ENCODE peak calls at places on chromosome 7, in four cellular contexts. O, M, J and U are unnamed samples.

GRCh38 chr7:127682140-127682539 is 30.1 kb downstream of the SND1 start:
- DNase-seq in M (no peak), J (no peak), O (no peak), U (no peak)

GRCh38 chr7:77697535-77697831 is 1.2 kb downstream of the RSBN1L start:
- DNase-seq in J (peak), M (no peak), O (no peak), U (no peak)

GRCh38 chr7:87058739-87059524 is 522 bp downstream of the ELAPOR2 start:
- DNase-seq in J (no peak), M (no peak), O (no peak), U (peak)

GRCh38 chr7:159088016-159088865 is 56.4 kb downstream of the VIPR2 start:
- DNase-seq in M (no peak), O (no peak), J (no peak), U (no peak)

GRCh38 chr7:537911-538634 is 18.4 kb upstream of the PDGFA start:
- DNase-seq in M (peak), J (peak), O (no peak), U (peak)

GRCh38 chr7:77352688-77353406 is 63.3 kb downstream of the GSAP start:
- DNase-seq in O (no peak), M (no peak), J (no peak), U (no peak)

GRCh38 chr7:155256761-155257481 is 40.8 kb upstream of the INSIG1 start:
- DNase-seq in M (peak), O (no peak), J (peak), U (no peak)

GRCh38 chr7:26147030-26147429 is 5.0 kb upstream of the NFE2L3 start:
- DNase-seq in O (no peak), M (no peak), J (no peak), U (no peak)

GRCh38 chr7:101173752-101174244 is 6.3 kb downstream of the NAT16 start:
- DNase-seq in M (peak), J (no peak), O (no peak), U (peak)

GRCh38 chr7:121824276-121824675 is 48.7 kb upstream of the PTPRZ1 start:
- DNase-seq in M (no peak), O (no peak), J (no peak), U (no peak)

GRCh38 chr7:69110450-69111050 is 487.7 kb upstream of the AUTS2 start:
- DNase-seq in M (no peak), O (no peak), J (no peak), U (no peak)

GRCh38 chr7:38382627-38383026 is 109.2 kb upstream of the TARP start:
- DNase-seq in M (peak), O (no peak), J (no peak), U (peak)

GRCh38 chr7:154613811-154614210 is 389.1 kb downstream of the PAXIP1 start:
- DNase-seq in O (no peak), J (no peak), M (no peak), U (no peak)

GRCh38 chr7:77800730-77801129 is 2.2 kb downstream of the PHTF2 start:
- DNase-seq in M (no peak), J (no peak), O (no peak), U (no peak)

GRCh38 chr7:79683185-79683890 is 229.9 kb upstream of the MAGI2 start:
- DNase-seq in O (no peak), J (no peak), M (no peak), U (no peak)

GRCh38 chr7:145605963-145606362 is 510.6 kb upstream of the CNTNAP2 start:
- DNase-seq in J (no peak), M (no peak), O (no peak), U (no peak)

GRCh38 chr7:155497149-155497901 is 39.4 kb downstream of the EN2 start:
- DNase-seq in O (no peak), J (no peak), M (no peak), U (no peak)

GRCh38 chr7:102284399-102284798 is 2.3 kb upstream of the SH2B2 start:
- DNase-seq in M (no peak), O (no peak), J (no peak), U (no peak)

GRCh38 chr7:81873559-81873958 is 103.7 kb upstream of the HGF start:
- DNase-seq in O (no peak), M (peak), J (peak), U (peak)

DNA sequence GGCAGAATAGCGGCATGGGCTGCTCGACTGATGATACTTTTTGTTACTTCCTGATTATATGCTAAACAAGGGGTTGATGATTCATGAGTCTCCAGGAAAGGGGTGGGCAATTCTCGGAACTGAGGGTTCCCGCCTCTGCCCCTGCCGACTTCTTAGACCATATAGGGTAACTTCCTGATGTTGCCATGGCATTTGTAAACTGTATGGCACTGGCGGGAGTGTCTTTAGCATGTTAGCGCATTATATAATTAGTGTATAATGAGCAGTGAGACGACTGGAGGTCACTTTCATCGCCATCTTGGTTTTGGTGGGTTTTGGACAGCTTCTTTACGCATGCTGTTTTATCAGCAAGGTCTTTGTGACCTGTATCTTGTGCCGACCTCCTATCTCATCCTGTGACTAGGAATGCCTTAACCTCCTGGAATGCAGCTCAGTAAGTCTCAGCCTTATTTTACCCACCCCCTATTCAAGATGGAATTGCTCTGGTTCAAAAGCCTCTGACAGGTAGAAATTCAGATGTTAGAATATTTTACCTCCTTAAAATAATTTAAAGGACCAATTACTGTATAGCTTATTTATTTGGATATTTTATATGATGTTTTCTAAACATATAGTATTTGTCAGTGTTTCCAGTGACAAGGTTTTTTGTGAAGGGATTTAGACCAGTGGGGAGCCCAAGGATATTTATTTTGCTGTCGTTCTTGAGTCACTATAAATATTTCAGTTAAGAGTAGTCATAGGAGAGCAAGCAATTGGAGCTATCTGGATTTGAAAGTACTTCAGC is 90.1 kb upstream of the PIK3CG start:
- DNase-seq in J (peak), M (peak), O (no peak), U (peak)
- H3K4me3 ChIP-seq in J (peak), M (no peak), O (no peak), U (no peak)

GRCh38 chr7:6106140-6106904 is 75.1 kb downstream of the ANKRD61 start:
- DNase-seq in J (peak), M (peak), O (peak), U (peak)
- TF ChIP-seq CTCF in J (peak), M (peak), O (peak), U (peak)

DNA sequence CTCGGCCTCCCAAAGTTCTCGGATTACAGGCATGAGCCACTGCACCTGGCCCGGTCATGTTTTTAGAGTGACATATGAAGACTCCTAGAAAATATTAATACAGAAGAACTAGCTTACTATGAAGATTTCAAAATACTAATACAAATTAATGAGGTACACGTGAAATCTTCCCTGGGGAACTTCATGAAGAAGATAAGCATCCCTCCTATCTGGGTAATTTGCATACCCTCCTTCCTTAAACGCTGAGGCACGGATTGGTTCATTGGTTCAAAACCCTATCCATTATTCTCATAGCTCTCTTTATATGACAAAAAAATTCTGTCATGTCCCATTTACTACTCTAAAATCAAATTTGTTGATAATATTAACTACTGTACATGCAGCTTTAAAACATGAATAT is 224.8 kb upstream of the KLF14 start:
- DNase-seq in J (no peak), M (no peak), O (no peak), U (no peak)
- H3K4me3 ChIP-seq in J (no peak), M (peak), O (no peak), U (no peak)

GRCh38 chr7:17774248-17774647 is 166.0 kb downstream of the SNX13 start:
- DNase-seq in O (no peak), J (peak), M (peak), U (peak)
- TF ChIP-seq CTCF in O (no peak), J (no peak), M (no peak), U (no peak)

DNA sequence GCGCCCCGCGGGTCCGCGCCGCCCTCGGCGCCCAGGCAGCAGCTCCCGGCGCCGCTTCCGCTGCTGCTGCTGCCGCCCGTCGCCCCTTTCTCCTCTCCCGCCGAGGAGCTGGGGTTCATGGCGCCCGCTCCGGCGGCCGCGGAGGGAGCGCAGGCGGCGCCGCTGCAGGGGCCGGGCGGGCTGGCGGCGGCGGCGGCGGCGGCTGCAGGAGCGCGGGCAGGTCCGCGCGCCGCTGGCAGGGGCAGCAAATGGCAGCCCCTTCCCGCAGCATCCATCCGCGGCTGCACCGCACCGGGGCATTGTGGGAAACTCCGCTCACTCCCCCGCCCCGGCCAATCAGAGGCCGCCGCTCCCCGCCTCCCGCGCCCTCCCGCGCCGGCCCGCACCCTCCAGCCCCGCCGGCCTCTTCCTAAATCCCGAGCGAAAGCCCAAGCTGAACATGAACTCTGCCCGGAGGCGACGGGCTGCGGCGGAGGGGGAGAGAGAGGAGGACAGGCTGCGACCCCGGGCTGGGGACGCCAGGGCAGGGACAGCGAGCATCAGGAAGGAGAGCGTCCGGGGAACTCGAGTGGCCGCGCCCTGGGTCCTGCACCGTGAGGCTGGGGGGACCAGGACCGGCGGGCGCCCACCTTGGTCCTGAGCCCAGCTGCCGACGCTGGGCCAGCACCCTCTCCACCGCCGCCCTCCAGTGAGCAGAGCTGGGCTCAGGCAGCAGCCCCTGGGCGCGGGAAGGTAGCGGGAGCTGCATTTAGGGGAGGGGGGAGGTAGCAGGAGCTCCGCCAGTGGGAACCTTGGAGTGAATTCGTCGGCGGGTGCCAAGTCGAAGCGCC is at the start of gene DGKI:
- DNase-seq in J (no peak), M (no peak), O (no peak), U (no peak)
- H3K4me3 ChIP-seq in J (peak), M (peak), O (peak), U (peak)

GRCh38 chr7:33191326-33191725 is 62.0 kb downstream of the BBS9 start:
- DNase-seq in O (no peak), J (no peak), M (no peak), U (no peak)
- TF ChIP-seq CTCF in O (no peak), J (no peak), M (no peak), U (no peak)

GRCh38 chr7:4713183-4713784 is 31.2 kb downstream of the FOXK1 start:
- DNase-seq in O (peak), M (peak), J (peak), U (peak)
- H3K4me3 ChIP-seq in O (no peak), M (no peak), J (no peak), U (no peak)

GRCh38 chr7:89334785-89335184 is 539.2 kb upstream of the TEX47 start:
- DNase-seq in J (no peak), O (no peak), M (no peak), U (no peak)
- TF ChIP-seq CTCF in J (no peak), O (no peak), M (no peak), U (no peak)

GRCh38 chr7:151859948-151860685 is 16.8 kb downstream of the PRKAG2 start:
- DNase-seq in J (no peak), O (no peak), M (no peak), U (no peak)

GRCh38 chr7:151863386-151864079 is 13.4 kb downstream of the PRKAG2 start:
- DNase-seq in M (no peak), O (no peak), J (no peak), U (no peak)

GRCh38 chr7:151860771-151861170 is 16.1 kb downstream of the PRKAG2 start:
- DNase-seq in M (no peak), O (no peak), J (no peak), U (no peak)

GRCh38 chr7:151862606-151863381 is 14.1 kb downstream of the PRKAG2 start:
- DNase-seq in J (no peak), M (no peak), O (no peak), U (no peak)

DNA sequence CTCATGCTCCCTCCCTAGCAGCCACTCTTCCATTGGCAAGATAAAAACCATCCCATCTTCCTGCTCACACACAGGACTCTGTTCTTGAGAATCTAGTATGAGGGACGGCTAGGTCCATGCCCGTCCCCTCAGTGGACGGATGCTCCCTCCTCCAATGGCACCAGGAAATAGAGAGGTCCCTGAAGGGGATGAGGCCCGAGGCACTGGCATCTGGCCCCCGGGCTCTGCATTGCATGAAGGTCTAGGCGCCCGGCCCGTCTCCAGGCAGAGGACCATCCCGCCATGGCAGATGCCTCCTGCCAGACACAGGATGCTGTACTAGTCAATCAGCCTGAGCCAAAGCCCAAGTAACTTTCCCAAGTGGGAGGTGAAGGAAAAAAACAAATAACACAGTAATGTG is 15.0 kb downstream of the PRKAG2 start:
- DNase-seq in M (no peak), J (no peak), O (no peak), U (no peak)
- H3K4me3 ChIP-seq in M (no peak), J (no peak), O (no peak), U (no peak)

DNA sequence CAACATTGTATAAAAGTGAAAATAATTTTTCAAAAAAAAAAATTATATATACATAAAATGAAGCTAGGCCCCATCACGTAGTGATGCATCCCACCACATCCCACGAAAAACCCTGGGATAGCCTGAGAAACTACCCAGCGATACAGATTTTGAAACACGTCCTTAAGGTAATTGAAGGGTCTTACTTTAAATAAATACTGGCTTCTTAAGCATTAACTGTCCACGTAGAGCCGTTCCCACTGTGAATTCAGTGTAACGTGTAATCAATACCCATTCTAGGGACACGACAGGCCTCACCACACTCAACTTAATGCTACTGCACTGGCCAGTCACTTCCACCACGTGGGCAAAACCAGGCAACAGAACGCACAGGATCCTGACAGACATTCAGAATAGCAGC is 4.0 kb downstream of the ANKRD61 start:
- DNase-seq in O (no peak), J (no peak), M (no peak), U (no peak)
- TF ChIP-seq CTCF in O (no peak), J (no peak), M (no peak), U (no peak)